ENCODE peak calls at places on chromosome 9, in five cellular contexts. C is stomach, R is suprapubic skin, E is transverse colon, W is K562. Q is an unnamed sample.

GRCh38 chr9:137278061-137278912 is 761 bp downstream of the TOR4A start:
- DNase-seq in C (no peak), R (peak; percentile 71), E (peak; percentile 50), W (peak; percentile 66), Q (peak; percentile 53)

GRCh38 chr9:70438341-70438924 is 24.0 kb upstream of the KLF9 start:
- DNase-seq in C (peak; percentile 80), R (peak; percentile 71), E (peak; percentile 85), W (peak; percentile 57), Q (peak; percentile 56)

GRCh38 chr9:81317939-81318338 is 371.4 kb downstream of the TLE1 start:
- DNase-seq in C (no peak), R (no peak), E (no peak), W (no peak), Q (no peak)

GRCh38 chr9:89969156-89969566 is 364.3 kb downstream of the GADD45G start:
- DNase-seq in C (no peak), R (no peak), E (peak; percentile 47), W (no peak), Q (no peak)

GRCh38 chr9:97722331-97722730 is 25.2 kb upstream of the XPA start:
- DNase-seq in C (no peak), R (no peak), E (no peak), W (no peak), Q (no peak)

GRCh38 chr9:110942522-110942921 is 95.7 kb downstream of the LPAR1 start:
- DNase-seq in C (no peak), R (no peak), E (no peak), W (no peak), Q (no peak)

GRCh38 chr9:98135938-98136337 is 16.9 kb upstream of the TRIM14 start:
- DNase-seq in C (no peak), R (no peak), E (no peak), W (no peak), Q (no peak)

GRCh38 chr9:107566596-107566995 is 77.0 kb upstream of the KLF4 start:
- DNase-seq in C (no peak), R (no peak), E (no peak), W (no peak), Q (no peak)

GRCh38 chr9:114030364-114030763 is 47.7 kb downstream of the AMBP start:
- DNase-seq in C (no peak), R (peak; percentile 33), E (no peak), W (no peak), Q (no peak)

GRCh38 chr9:95025213-95026170 is 292.0 kb downstream of the FANCC start:
- DNase-seq in C (peak; percentile 72), R (no peak), E (peak; percentile 62), W (peak; percentile 31), Q (no peak)

GRCh38 chr9:33375238-33375840 is 27.0 kb downstream of the AQP7 start:
- DNase-seq in C (no peak), R (peak; percentile 46), E (no peak), W (no peak), Q (no peak)

GRCh38 chr9:114909657-114910056 is 20.7 kb downstream of the TNFSF8 start:
- DNase-seq in C (no peak), R (no peak), E (no peak), W (no peak), Q (no peak)

GRCh38 chr9:28121353-28121752 is 548.1 kb upstream of the C9orf72 start:
- DNase-seq in C (no peak), R (no peak), E (no peak), W (no peak), Q (no peak)

GRCh38 chr9:69599232-69599971 is 72.8 kb downstream of the APBA1 start:
- DNase-seq in C (no peak), R (no peak), E (no peak), W (no peak), Q (no peak)

GRCh38 chr9:115808108-115808507 is 345.5 kb upstream of the PAPPA start:
- DNase-seq in C (no peak), R (no peak), E (no peak), W (no peak), Q (no peak)

GRCh38 chr9:35842020-35842745 is 13.2 kb downstream of the TMEM8B start:
- DNase-seq in C (no peak), R (no peak), E (no peak), W (no peak), Q (no peak)

GRCh38 chr9:7234144-7234543 is 476.4 kb downstream of the KDM4C start:
- DNase-seq in C (no peak), R (no peak), E (no peak), W (peak; percentile 23), Q (peak; percentile 15)

GRCh38 chr9:95004452-95005275 is 278.2 kb downstream of the AOPEP start:
- DNase-seq in C (peak; percentile 74), R (no peak), E (peak; percentile 76), W (peak; percentile 72), Q (peak; percentile 25)

GRCh38 chr9:134413890-134414731 is 87.9 kb downstream of the RXRA start:
- DNase-seq in C (peak; percentile 63), R (no peak), E (peak; percentile 52), W (no peak), Q (no peak)

GRCh38 chr9:124818431-124819281 is 34.6 kb upstream of the WDR38 start:
- DNase-seq in C (no peak), R (no peak), E (no peak), W (no peak), Q (no peak)

GRCh38 chr9:18675345-18675744 is 201.4 kb downstream of the ADAMTSL1 start:
- DNase-seq in C (no peak), R (no peak), E (no peak), W (no peak), Q (no peak)

GRCh38 chr9:18678846-18679245 is 204.9 kb downstream of the ADAMTSL1 start:
- DNase-seq in C (no peak), R (no peak), E (no peak), W (no peak), Q (no peak)

GRCh38 chr9:18673179-18673578 is 199.2 kb downstream of the ADAMTSL1 start:
- DNase-seq in C (no peak), R (no peak), E (no peak), W (no peak), Q (no peak)

GRCh38 chr9:18675973-18676372 is 202.0 kb downstream of the ADAMTSL1 start:
- DNase-seq in C (no peak), R (no peak), E (no peak), W (no peak), Q (no peak)

GRCh38 chr9:18676501-18676900 is 202.5 kb downstream of the ADAMTSL1 start:
- DNase-seq in C (no peak), R (no peak), E (no peak), W (no peak), Q (no peak)
- H3K4me3 ChIP-seq in C (no peak overlapping the region), R (no peak overlapping the region), E (no peak overlapping the region), W (no peak overlapping the region), Q (no peak overlapping the region)

DNA sequence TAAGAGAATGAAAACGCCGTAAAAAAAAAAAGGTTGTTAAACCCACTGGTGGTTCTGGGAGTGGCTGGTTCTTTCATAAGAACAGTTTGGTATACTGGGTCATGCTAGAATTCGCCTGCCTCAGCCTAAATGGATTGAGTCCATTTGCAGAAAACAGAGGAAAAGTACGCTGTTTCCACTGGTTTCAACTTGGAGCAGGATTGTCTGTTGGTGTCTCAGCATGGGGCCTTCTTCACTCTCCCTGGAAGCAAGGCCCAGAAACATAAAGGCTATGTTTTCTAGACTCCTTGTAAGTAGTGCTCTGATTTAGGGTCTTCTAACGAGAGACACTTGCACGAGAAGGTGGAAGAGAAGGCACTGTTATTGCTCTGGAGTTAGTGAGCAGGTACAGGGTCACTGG is 116.9 kb upstream of the MTAP start:
- DNase-seq in C (no peak), R (no peak), E (no peak), W (no peak), Q (no peak)
- TF ChIP-seq POLR2AphosphoS5 in C (no peak), R (no peak), E (no peak), W (no peak), Q (no peak)

GRCh38 chr9:8576741-8577140 is 777.2 kb upstream of the DMAC1 start:
- DNase-seq in C (no peak), R (no peak), E (no peak), W (no peak), Q (no peak)
- H3K4me3 ChIP-seq in C (no peak overlapping the region), R (no peak overlapping the region), E (no peak overlapping the region), W (no peak overlapping the region), Q (no peak overlapping the region)

GRCh38 chr9:112411626-112412027 is 31.7 kb downstream of the HSDL2 start:
- DNase-seq in C (no peak), R (no peak), E (no peak), W (no peak), Q (no peak)
- TF ChIP-seq POLR2AphosphoS5 in C (no peak), R (no peak), E (no peak), W (no peak), Q (no peak)

DNA sequence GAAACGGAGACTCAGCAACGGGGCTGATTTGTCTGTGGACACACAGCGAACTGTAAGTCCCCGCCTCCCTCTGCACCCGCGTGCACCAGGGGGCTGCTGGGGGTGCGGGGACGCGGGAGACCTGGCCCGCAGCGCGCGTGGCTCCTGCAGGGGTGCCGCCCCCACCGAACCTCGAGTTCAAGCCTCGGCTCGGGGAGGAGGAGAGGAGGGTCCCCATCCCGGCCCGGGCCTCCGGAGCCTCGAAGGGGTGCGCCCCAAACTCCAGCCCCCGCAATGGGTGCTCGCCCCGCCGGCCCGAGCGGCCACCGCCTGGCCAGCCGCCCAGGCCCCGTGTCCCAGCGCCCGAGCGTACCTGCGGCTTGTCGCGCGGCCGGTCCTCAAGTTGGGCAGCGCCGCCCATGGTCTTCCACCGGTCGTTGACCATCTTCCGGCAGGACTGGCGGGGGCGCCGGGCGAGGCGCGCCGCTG is 829 bp downstream of the FIBCD1 start:
- DNase-seq in C (no peak), R (no peak), E (no peak), W (no peak), Q (no peak)
- H3K4me3 ChIP-seq in C (peak overlapping the region; percentile 50), R (peak overlapping the region; percentile 56), E (peak overlapping the region; percentile 64), W (peak overlapping the region; percentile 41), Q (peak overlapping the region; percentile 20)

GRCh38 chr9:109249615-109250014 is 71.2 kb downstream of the EPB41L4B start:
- DNase-seq in C (no peak), R (no peak), E (no peak), W (no peak), Q (no peak)
- TF ChIP-seq POLR2AphosphoS5 in C (no peak), R (no peak), E (no peak), W (no peak), Q (no peak)

Q was measured in HL-60.